ENCODE peak calls at places on chromosomes 13 and 19, in four cellular contexts. N is adipocyte, D is body of pancreas, Z is GM23248. M is an unnamed sample.
A peak's percentile ranks its signal among the peaks of the same experiment; 100 is the strongest.

GRCh38 chr19:661427-662196 is 1.4 kb downstream of the RNF126 start:
- DNase-seq in N (peak; percentile 40), D (no peak), Z (peak; percentile 68), M (peak; percentile 85)

GRCh38 chr19:42479736-42480135 is 37.0 kb upstream of the CXCL17 start:
- DNase-seq in N (no peak), D (no peak), Z (no peak), M (no peak)

GRCh38 chr13:49234741-49235140 is 13.0 kb upstream of the CDADC1 start:
- DNase-seq in N (no peak), D (no peak), Z (no peak), M (no peak)

GRCh38 chr19:3453840-3454239 is 26.5 kb downstream of the SMIM24 start:
- DNase-seq in N (no peak), D (no peak), Z (no peak), M (no peak)

GRCh38 chr13:49367640-49368431 is 76.0 kb downstream of the CAB39L start:
- DNase-seq in N (peak; percentile 62), D (no peak), Z (peak; percentile 16), M (no peak)

GRCh38 chr19:38030681-38031422 is 123.8 kb downstream of the SIPA1L3 start:
- DNase-seq in N (no peak), D (no peak), Z (no peak), M (no peak)

GRCh38 chr19:45442927-45443461 is 19.3 kb upstream of the ERCC1 start:
- DNase-seq in N (peak; percentile 66), D (no peak), Z (peak; percentile 60), M (no peak)

GRCh38 chr19:28472843-28473242 is 740.1 kb downstream of the UQCRFS1 start:
- DNase-seq in N (no peak), D (no peak), Z (peak; percentile 30), M (no peak)

GRCh38 chr19:795691-796581 is 1.3 kb upstream of the PTBP1 start:
- DNase-seq in N (no peak), D (no peak), Z (no peak), M (peak; percentile 51)

GRCh38 chr13:97417698-97418097 is 16.3 kb upstream of the RAP2A start:
- DNase-seq in N (no peak), D (no peak), Z (no peak), M (no peak)

GRCh38 chr19:7901337-7901736 is 2.3 kb upstream of the MAP2K7 start:
- DNase-seq in N (no peak), D (no peak), Z (no peak), M (no peak)

GRCh38 chr13:88601949-88602348 is 930.8 kb downstream of the SLITRK5 start:
- DNase-seq in N (no peak), D (no peak), Z (no peak), M (no peak)

GRCh38 chr13:30676672-30677071 is 58.7 kb upstream of the ALOX5AP start:
- DNase-seq in N (no peak), D (no peak), Z (peak; percentile 59), M (no peak)

GRCh38 chr13:70189981-70190380 is 81.7 kb upstream of the KLHL1 start:
- DNase-seq in N (no peak), D (no peak), Z (no peak), M (no peak)

GRCh38 chr19:29623726-29624488 is 17.8 kb downstream of the POP4 start:
- DNase-seq in N (no peak), D (no peak), Z (no peak), M (peak; percentile 51)

GRCh38 chr19:38952395-38953165 is 21.8 kb downstream of the MRPS12 start:
- DNase-seq in N (no peak), D (peak; percentile 59), Z (no peak), M (no peak)

GRCh38 chr13:107395927-107396757 is 819.2 kb downstream of the LIG4 start:
- DNase-seq in N (no peak), D (no peak), Z (no peak), M (no peak)

GRCh38 chr19:55452381-55453325 is 8.8 kb downstream of the ISOC2 start:
- DNase-seq in N (peak; percentile 63), D (peak; percentile 56), Z (peak; percentile 76), M (peak; percentile 67)

GRCh38 chr13:96053003-96053703 is at the start of gene UGGT2:
- DNase-seq in N (peak; percentile 98), D (peak; percentile 97), Z (peak; percentile 98), M (peak; percentile 94)

GRCh38 chr13:78317030-78317429 is 286.3 kb downstream of the POU4F1 start:
- DNase-seq in N (peak; percentile 24), D (no peak), Z (peak; percentile 10), M (no peak)

GRCh38 chr19:34733826-34734600 is at the start of gene ZNF181:
- DNase-seq in N (peak; percentile 95), D (peak; percentile 88), Z (peak; percentile 97), M (peak; percentile 85)

GRCh38 chr13:35499131-35500051 is 22.9 kb upstream of the MAB21L1 start:
- DNase-seq in N (peak; percentile 34), D (no peak), Z (no peak), M (no peak)

GRCh38 chr13:99600318-99600717 is 99.0 kb downstream of the TM9SF2 start:
- DNase-seq in N (no peak), D (no peak), Z (no peak), M (no peak)

GRCh38 chr19:5148794-5149190 is 179.9 kb downstream of the KDM4B start:
- DNase-seq in N (no peak), D (no peak), Z (peak; percentile 25), M (peak; percentile 42)

GRCh38 chr13:45179428-45179827 is 21.4 kb downstream of the KCTD4 start:
- DNase-seq in N (no peak), D (no peak), Z (no peak), M (no peak)

GRCh38 chr19:1082928-1083816 is 12.0 kb downstream of the POLR2E start:
- DNase-seq in N (no peak), D (no peak), Z (no peak), M (no peak)

GRCh38 chr19:33813391-33814101 is 16.9 kb downstream of the KCTD15 start:
- DNase-seq in N (no peak), D (no peak), Z (no peak), M (no peak)

GRCh38 chr19:48501446-48501960 is 10.1 kb downstream of the LMTK3 start:
- DNase-seq in N (no peak), D (peak; percentile 93), Z (no peak), M (peak; percentile 84)
- H3K4me3 ChIP-seq in N (no peak overlapping the region), D (no peak overlapping the region), Z (no peak overlapping the region), M (peak overlapping the region; percentile 6)

GRCh38 chr13:74596691-74597090 is 462.5 kb upstream of the KLF12 start:
- DNase-seq in N (no peak), D (no peak), Z (no peak), M (no peak)

GRCh38 chr13:74593688-74594087 is 459.5 kb upstream of the KLF12 start:
- DNase-seq in N (no peak), D (no peak), Z (no peak), M (no peak)
- H3K4me3 ChIP-seq in N (no peak overlapping the region), D (no peak overlapping the region), Z (no peak overlapping the region), M (no peak overlapping the region)

GRCh38 chr13:41013834-41014233 is 5.3 kb downstream of the ELF1 start:
- DNase-seq in N (no peak), D (no peak), Z (no peak), M (no peak)
- H3K4me3 ChIP-seq in N (no peak overlapping the region), D (no peak overlapping the region), Z (no peak overlapping the region), M (no peak overlapping the region)

GRCh38 chr13:22077764-22078163 is 406.9 kb downstream of the FGF9 start:
- DNase-seq in N (no peak), D (no peak), Z (no peak), M (no peak)

GRCh38 chr13:22081430-22081829 is 410.6 kb downstream of the FGF9 start:
- DNase-seq in N (no peak), D (no peak), Z (no peak), M (no peak)

GRCh38 chr13:22080832-22081231 is 410.0 kb downstream of the FGF9 start:
- DNase-seq in N (no peak), D (no peak), Z (no peak), M (no peak)

GRCh38 chr13:22082030-22082429 is 411.2 kb downstream of the FGF9 start:
- DNase-seq in N (no peak), D (no peak), Z (no peak), M (no peak)

GRCh38 chr13:22079961-22080360 is 409.1 kb downstream of the FGF9 start:
- DNase-seq in N (no peak), D (no peak), Z (no peak), M (no peak)
- H3K4me3 ChIP-seq in N (no peak overlapping the region), D (no peak overlapping the region), Z (no peak overlapping the region), M (no peak overlapping the region)

GRCh38 chr19:57027360-57027759 is 92.4 kb upstream of the USP29 start:
- DNase-seq in N (no peak), D (no peak), Z (no peak), M (no peak)
- H3K4me3 ChIP-seq in N (no peak overlapping the region), D (no peak overlapping the region), Z (no peak overlapping the region), M (no peak overlapping the region)

GRCh38 chr19:48841047-48841446 is 4.8 kb upstream of the HSD17B14 start:
- DNase-seq in N (no peak), D (no peak), Z (no peak), M (no peak)

GRCh38 chr19:48837081-48837524 is 812 bp upstream of the HSD17B14 start:
- DNase-seq in N (peak; percentile 94), D (peak; percentile 49), Z (peak; percentile 92), M (peak; percentile 95)

GRCh38 chr19:48835734-48836088 is 580 bp downstream of the HSD17B14 start:
- DNase-seq in N (peak; percentile 95), D (peak; percentile 95), Z (peak; percentile 90), M (peak; percentile 99)

GRCh38 chr19:48836089-48837017 is at the start of gene HSD17B14:
- DNase-seq in N (peak; percentile 58), D (no peak), Z (peak; percentile 49), M (no peak)

DNA sequence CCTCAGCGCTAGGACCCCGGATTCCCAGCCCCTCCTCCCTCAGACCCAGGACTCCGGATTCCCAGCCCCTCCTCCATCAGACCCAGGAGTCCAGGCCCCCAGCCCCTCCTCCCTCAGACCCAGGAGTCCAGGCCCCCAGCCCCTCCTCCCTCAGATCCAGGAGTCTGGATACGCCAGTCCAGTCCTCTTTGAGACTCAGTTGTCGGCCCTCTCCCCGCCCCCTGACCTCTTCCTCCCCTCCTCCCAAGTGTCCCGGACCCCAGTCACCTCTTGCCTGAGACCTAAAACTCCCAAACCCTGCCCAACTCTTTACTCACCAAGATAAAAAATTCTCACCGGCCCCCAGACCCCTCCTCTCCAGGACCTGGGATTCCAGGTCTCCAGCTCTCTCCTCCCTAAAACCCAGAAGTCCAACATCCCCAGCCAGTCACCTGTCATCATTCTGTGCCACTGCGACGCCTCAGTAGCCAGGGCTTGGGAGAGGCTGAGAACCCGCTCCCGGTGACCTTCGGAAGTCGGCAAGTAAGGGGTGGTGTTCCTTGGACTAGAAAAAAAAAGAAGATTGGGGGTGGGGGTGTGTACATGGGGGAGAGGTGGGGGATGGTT is 1.4 kb upstream of the HSD17B14 start:
- DNase-seq in N (no peak), D (no peak), Z (no peak), M (no peak)
- H3K4me3 ChIP-seq in N (no peak overlapping the region), D (no peak overlapping the region), Z (peak overlapping the region; percentile 61), M (peak overlapping the region; percentile 50)